ENCODE peak calls at places on chromosomes 3 and 15, in five cellular contexts. One of them, this sample, is unnamed.

GRCh38 chr3:142951814-142952213 is 11.7 kb downstream of the PAQR9 start:
- DNase-seq in heart left ventricle: no peak
- DNase-seq in hepatic stellate cell: no peak
- DNase-seq in neuronal stem cell: no peak
- DNase-seq in cardiac muscle cell: no peak
- DNase-seq in this sample: no peak

GRCh38 chr15:58019503-58020376 is 45.8 kb downstream of the ALDH1A2 start:
- DNase-seq in hepatic stellate cell: no peak
- DNase-seq in cardiac muscle cell: no peak
- DNase-seq in neuronal stem cell: no peak
- DNase-seq in heart left ventricle: no peak
- DNase-seq in this sample: no peak

GRCh38 chr3:194218646-194219453 is 82.9 kb downstream of the HES1 start:
- DNase-seq in hepatic stellate cell: no peak
- DNase-seq in cardiac muscle cell: no peak
- DNase-seq in heart left ventricle: no peak
- DNase-seq in neuronal stem cell: no peak
- DNase-seq in this sample: no peak

GRCh38 chr3:110234831-110235230 is 836.8 kb upstream of the NECTIN3 start:
- DNase-seq in cardiac muscle cell: no peak
- DNase-seq in neuronal stem cell: no peak
- DNase-seq in heart left ventricle: no peak
- DNase-seq in hepatic stellate cell: no peak
- DNase-seq in this sample: no peak

GRCh38 chr3:122342803-122343202 is 17.8 kb downstream of the CSTA start:
- DNase-seq in neuronal stem cell: no peak
- DNase-seq in heart left ventricle: no peak
- DNase-seq in cardiac muscle cell: no peak
- DNase-seq in hepatic stellate cell: no peak
- DNase-seq in this sample: no peak

GRCh38 chr3:98136631-98137030 is 6.1 kb downstream of the OR5H1 start:
- DNase-seq in cardiac muscle cell: peak; percentile 14
- DNase-seq in heart left ventricle: no peak
- DNase-seq in hepatic stellate cell: no peak
- DNase-seq in neuronal stem cell: no peak
- DNase-seq in this sample: no peak

GRCh38 chr15:35603298-35603697 is 57.3 kb upstream of the DPH6 start:
- DNase-seq in hepatic stellate cell: no peak
- DNase-seq in neuronal stem cell: no peak
- DNase-seq in cardiac muscle cell: no peak
- DNase-seq in heart left ventricle: no peak
- DNase-seq in this sample: no peak

GRCh38 chr3:179037361-179037760 is 34.2 kb downstream of the ZMAT3 start:
- DNase-seq in neuronal stem cell: no peak
- DNase-seq in heart left ventricle: peak; percentile 75
- DNase-seq in hepatic stellate cell: peak; percentile 84
- DNase-seq in cardiac muscle cell: no peak
- DNase-seq in this sample: no peak

GRCh38 chr15:33298631-33299030 is 12.1 kb upstream of the RYR3 start:
- DNase-seq in hepatic stellate cell: no peak
- DNase-seq in cardiac muscle cell: no peak
- DNase-seq in heart left ventricle: no peak
- DNase-seq in neuronal stem cell: no peak
- DNase-seq in this sample: no peak

GRCh38 chr15:89785064-89785770 is 9.1 kb downstream of the MESP2 start:
- DNase-seq in cardiac muscle cell: no peak
- DNase-seq in heart left ventricle: no peak
- DNase-seq in hepatic stellate cell: no peak
- DNase-seq in neuronal stem cell: no peak
- DNase-seq in this sample: no peak

GRCh38 chr15:22944651-22945050 is 35.5 kb downstream of the CYFIP1 start:
- DNase-seq in cardiac muscle cell: no peak
- DNase-seq in neuronal stem cell: no peak
- DNase-seq in heart left ventricle: no peak
- DNase-seq in hepatic stellate cell: no peak
- DNase-seq in this sample: peak; percentile 62

This sample was measured in DMS79.